ENCODE peak calls at places on chromosomes 11 and 22, in nine cellular contexts. J is ureter; U is GM12865; Y is stimulated activated CD8-positive, alpha-beta memory T cell treated with anti-CD3 and anti-CD28 coated beads, Interleukin-7, amount 100 ng/mL, for 1 hour; L is Calu3; H is NCI-H2029 treated with DMSO at 0.1 percent for 48 hours; R is fibroblast of pulmonary artery; N is thoracic aorta; I is activated CD8-positive, alpha-beta T cell treated with anti-CD3 and anti-CD28 coated beads, Interleukin-2, amount 10 ng/mL, durations not matched to agents 7 days and 5 days. F is an unnamed sample.

GRCh38 chr11:75350122-75350742 is 1.2 kb downstream of the ARRB1 start:
- DNase-seq in H (no peak), N (no peak), I (no peak), J (no peak), Y (no peak), L (no peak), U (no peak), R (no peak), F (no peak)

GRCh38 chr11:105821366-105821765 is 200.7 kb downstream of the MSANTD4 start:
- DNase-seq in I (no peak), J (no peak), N (no peak), Y (no peak), R (no peak), U (no peak), L (no peak), H (no peak), F (no peak)

GRCh38 chr22:22884888-22885840 is 2.5 kb upstream of the IGLL5 start:
- DNase-seq in Y (no peak), L (no peak), N (no peak), J (peak), U (peak), I (peak), R (no peak), H (no peak), F (peak)

GRCh38 chr22:26474687-26475086 is 8.9 kb downstream of the HPS4 start:
- DNase-seq in N (no peak), L (no peak), R (no peak), H (no peak), U (no peak), Y (no peak), J (no peak), I (no peak), F (no peak)

GRCh38 chr11:17156283-17156682 is 51.5 kb downstream of the PIK3C2A start:
- DNase-seq in L (no peak), N (no peak), U (no peak), H (no peak), I (no peak), J (no peak), R (no peak), Y (no peak), F (no peak)

GRCh38 chr22:50569041-50569459 is 6.3 kb upstream of the SYCE3 start:
- DNase-seq in U (no peak), H (no peak), R (no peak), N (no peak), J (no peak), I (no peak), Y (no peak), L (no peak), F (peak)

GRCh38 chr11:44031549-44031948 is 16.2 kb upstream of the ACCSL start:
- DNase-seq in R (no peak), I (no peak), N (no peak), J (peak), H (no peak), Y (no peak), L (no peak), U (no peak), F (no peak)

GRCh38 chr11:2393941-2394817 is 6.4 kb upstream of the TSSC4 start:
- DNase-seq in L (no peak), J (no peak), I (peak), H (no peak), U (no peak), R (no peak), Y (no peak), N (no peak), F (no peak)

GRCh38 chr11:10443721-10444120 is 11.3 kb upstream of the AMPD3 start:
- DNase-seq in J (no peak), I (no peak), L (no peak), U (no peak), Y (no peak), N (no peak), R (no peak), H (no peak), F (no peak)

GRCh38 chr22:49807780-49808708 is 19.6 kb downstream of the BRD1 start:
- DNase-seq in L (no peak), H (no peak), U (no peak), J (no peak), Y (no peak), R (peak), I (peak), N (no peak), F (no peak)

GRCh38 chr22:34976474-34976873 is 89.5 kb upstream of the ISX start:
- DNase-seq in L (no peak), U (no peak), N (no peak), I (no peak), J (no peak), Y (no peak), H (no peak), R (no peak), F (no peak)

GRCh38 chr22:40679964-40680818 is 907 bp downstream of the MCHR1 start:
- DNase-seq in N (no peak), H (no peak), Y (no peak), U (no peak), L (no peak), J (no peak), I (no peak), R (peak), F (no peak)

GRCh38 chr11:68313574-68314202 is 1.3 kb downstream of the LRP5 start:
- DNase-seq in J (no peak), N (no peak), I (no peak), U (no peak), L (no peak), Y (no peak), H (peak), R (no peak), F (no peak)

GRCh38 chr22:48895341-48895740 is 932.3 kb downstream of the BRD1 start:
- DNase-seq in J (no peak), I (no peak), L (no peak), R (no peak), U (no peak), H (no peak), Y (no peak), N (no peak), F (peak)

GRCh38 chr11:77196961-77197360 is 68.9 kb downstream of the MYO7A start:
- DNase-seq in Y (no peak), U (no peak), N (no peak), R (no peak), I (no peak), L (no peak), J (no peak), H (no peak), F (no peak)

GRCh38 chr22:25027959-25028840 is 75.7 kb downstream of the KIAA1671 start:
- DNase-seq in L (peak), J (no peak), R (peak), H (no peak), Y (no peak), I (peak), N (no peak), U (no peak), F (no peak)

GRCh38 chr11:64207247-64208085 is 945 bp downstream of the FERMT3 start:
- DNase-seq in H (no peak), J (no peak), N (no peak), Y (peak), R (peak), L (no peak), I (peak), U (peak), F (peak)

GRCh38 chr11:9461760-9462134 is 935 bp downstream of the ZNF143 start:
- DNase-seq in J (no peak), H (peak), U (peak), L (no peak), I (no peak), Y (no peak), N (no peak), R (peak), F (no peak)

GRCh38 chr11:70128435-70128906 is 50.4 kb downstream of the ANO1 start:
- DNase-seq in L (peak), U (no peak), R (no peak), Y (no peak), N (peak), H (no peak), I (no peak), J (no peak), F (peak)

GRCh38 chr11:57463596-57464342 is 3.4 kb downstream of the RTN4RL2 start:
- DNase-seq in N (no peak), H (no peak), L (no peak), J (no peak), R (no peak), Y (no peak), I (no peak), U (no peak), F (no peak)

GRCh38 chr11:57072640-57073039 is 83.9 kb downstream of the OR5AK2 start:
- DNase-seq in Y (no peak), N (no peak), H (no peak), R (peak), U (no peak), L (peak), I (no peak), J (no peak), F (no peak)

GRCh38 chr22:38865201-38866023 is 6.6 kb downstream of the CBX6 start:
- DNase-seq in U (no peak), H (no peak), J (no peak), Y (no peak), L (no peak), I (no peak), N (no peak), R (no peak), F (no peak)

GRCh38 chr11:118572914-118573550 is 823 bp downstream of the ARCN1 start:
- DNase-seq in I (peak), Y (no peak), H (no peak), R (peak), U (peak), N (no peak), L (no peak), J (no peak), F (no peak)

GRCh38 chr22:27303718-27304117 is 497.8 kb downstream of the MN1 start:
- DNase-seq in R (no peak), U (no peak), I (no peak), Y (no peak), N (no peak), H (no peak), J (no peak), L (no peak), F (no peak)

GRCh38 chr11:31655483-31655882 is 145.9 kb downstream of the ELP4 start:
- DNase-seq in Y (no peak), U (no peak), R (peak), N (no peak), L (no peak), H (no peak), J (no peak), I (no peak), F (no peak)

GRCh38 chr11:33699515-33700424 is 856 bp downstream of the C11orf91 start:
- DNase-seq in I (no peak), L (no peak), Y (no peak), R (no peak), N (no peak), H (no peak), J (no peak), U (no peak), F (no peak)

GRCh38 chr11:26947379-26947844 is 46.5 kb upstream of the FIBIN start:
- DNase-seq in U (no peak), R (peak), J (peak), H (no peak), L (no peak), Y (no peak), I (no peak), N (peak), F (no peak)

GRCh38 chr22:26589367-26589844 is 526 bp downstream of the TPST2 start:
- DNase-seq in U (peak), J (peak), N (no peak), R (no peak), L (peak), Y (no peak), H (no peak), I (peak), F (peak)